ENCODE peak calls at places on chromosome 11, in eight cellular contexts. C, Q, Y, P, G, S, E and I are unnamed samples.
A peak's percentile ranks its signal among the peaks of the same experiment; 100 is the strongest.

GRCh38 chr11:112961751-112962747 is 829 bp downstream of the NCAM1 start:
- DNase-seq in C (peak; percentile 76), Q (no peak), Y (peak; percentile 7), P (peak; percentile 69), G (peak; percentile 63), S (no peak), E (no peak), I (no peak)

GRCh38 chr11:75028321-75029097 is 39.8 kb downstream of the NEU3 start:
- DNase-seq in C (no peak), Q (peak; percentile 45), Y (no peak), P (no peak), G (no peak), S (no peak), E (no peak), I (no peak)

GRCh38 chr11:44507491-44507890 is 58.0 kb upstream of the CD82 start:
- DNase-seq in C (no peak), Q (no peak), Y (no peak), P (no peak), G (no peak), S (no peak), E (no peak), I (no peak)

GRCh38 chr11:65787649-65788622 is 1.1 kb downstream of the OVOL1 start:
- DNase-seq in C (peak; percentile 29), Q (no peak), Y (peak; percentile 48), P (peak; percentile 92), G (no peak), S (no peak), E (no peak), I (no peak)

GRCh38 chr11:38014405-38014804 is 1416.4 kb upstream of the RAG2 start:
- DNase-seq in C (no peak), Q (peak; percentile 8), Y (no peak), P (no peak), G (no peak), S (no peak), E (no peak), I (no peak)

GRCh38 chr11:86737752-86738151 is 62.6 kb upstream of the PRSS23 start:
- DNase-seq in C (no peak), Q (peak; percentile 83), Y (no peak), P (no peak), G (no peak), S (no peak), E (no peak), I (no peak)

GRCh38 chr11:10204021-10204420 is 90.0 kb downstream of the SBF2 start:
- DNase-seq in C (no peak), Q (no peak), Y (no peak), P (no peak), G (no peak), S (no peak), E (no peak), I (no peak)

GRCh38 chr11:69327741-69328191 is 33.8 kb downstream of the MYEOV start:
- DNase-seq in C (no peak), Q (no peak), Y (no peak), P (no peak), G (peak; percentile 43), S (no peak), E (peak; percentile 33), I (no peak)

GRCh38 chr11:115471367-115471766 is 32.8 kb downstream of the CADM1 start:
- DNase-seq in C (no peak), Q (no peak), Y (no peak), P (no peak), G (no peak), S (no peak), E (no peak), I (no peak)

GRCh38 chr11:70497536-70498075 is 99.3 kb downstream of the CTTN start:
- DNase-seq in C (no peak), Q (no peak), Y (no peak), P (peak; percentile 53), G (peak; percentile 46), S (no peak), E (peak; percentile 41), I (peak; percentile 34)

GRCh38 chr11:112794321-112794720 is 166.9 kb upstream of the NCAM1 start:
- DNase-seq in C (no peak), Q (peak; percentile 47), Y (no peak), P (no peak), G (no peak), S (no peak), E (no peak), I (no peak)

GRCh38 chr11:44811841-44812448 is 85.2 kb downstream of the TSPAN18 start:
- DNase-seq in C (no peak), Q (no peak), Y (no peak), P (no peak), G (peak; percentile 18), S (no peak), E (no peak), I (no peak)

GRCh38 chr11:109853156-109853776 is 239.9 kb upstream of the ZC3H12C start:
- DNase-seq in C (peak; percentile 60), Q (peak; percentile 87), Y (no peak), P (no peak), G (no peak), S (no peak), E (no peak), I (no peak)

GRCh38 chr11:14376920-14377319 is 17.9 kb upstream of the RRAS2 start:
- DNase-seq in C (no peak), Q (no peak), Y (no peak), P (peak; percentile 55), G (no peak), S (no peak), E (no peak), I (no peak)

DNA sequence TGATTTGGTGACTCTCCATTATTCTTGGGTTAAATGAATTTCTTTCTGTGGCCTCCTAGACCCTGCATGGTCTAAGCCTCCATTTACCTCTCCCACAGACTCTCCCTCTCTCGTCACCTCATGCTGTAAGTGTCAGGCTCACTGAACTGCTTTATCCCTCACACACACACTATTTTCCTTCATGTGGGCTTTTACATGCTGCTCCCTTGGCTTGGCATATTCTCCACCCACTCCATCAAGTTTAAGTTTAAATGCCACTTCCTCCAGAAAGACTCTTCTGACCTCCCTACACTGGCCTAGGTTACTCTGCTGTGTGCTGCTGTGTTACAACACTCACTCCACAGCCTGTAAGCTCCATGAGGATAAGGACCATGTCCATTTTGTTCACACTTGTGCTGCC is 2.6 kb downstream of the DCHS1 start:
- DNase-seq in C (no peak), Q (no peak), Y (no peak), P (no peak), G (no peak), S (no peak), E (no peak), I (no peak)
- H3K4me3 ChIP-seq in C (no peak overlapping the region), Q (no peak overlapping the region), Y (no peak overlapping the region), P (no peak overlapping the region), G (no peak overlapping the region), S (no peak overlapping the region), E (no peak overlapping the region), I (no peak overlapping the region)

DNA sequence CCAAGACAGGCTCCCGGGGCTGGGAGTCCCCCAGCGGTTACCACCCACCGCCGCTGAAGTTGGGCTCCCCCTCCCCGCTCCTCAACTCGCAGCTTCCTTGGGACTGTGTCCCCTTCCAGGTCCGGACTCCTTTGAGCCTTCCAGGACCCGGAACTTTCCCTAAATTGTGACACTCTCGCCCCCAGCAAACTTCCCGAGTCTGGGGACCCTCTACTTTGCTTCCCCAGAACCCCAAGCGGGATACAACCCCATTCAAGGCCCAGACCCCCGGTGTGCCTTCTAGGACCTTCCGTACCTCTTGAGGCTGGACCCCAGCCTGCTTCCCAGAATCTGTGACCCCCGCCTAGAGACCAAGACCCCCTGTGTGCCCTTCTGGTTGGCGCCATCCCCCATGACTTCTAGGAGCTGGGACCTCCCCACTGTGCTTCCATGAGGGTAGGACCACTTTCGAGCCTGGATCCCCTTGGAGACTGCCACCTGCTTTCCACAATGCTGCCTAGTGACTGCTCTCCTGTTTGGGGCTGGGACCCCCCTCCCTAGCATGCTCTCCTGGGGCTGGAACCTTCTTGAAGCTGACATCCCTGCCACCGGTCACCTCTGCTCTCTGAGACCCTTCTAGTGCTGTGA is 602 bp downstream of the MYRF start:
- DNase-seq in C (no peak), Q (no peak), Y (no peak), P (no peak), G (no peak), S (no peak), E (no peak), I (no peak)
- H3K4me3 ChIP-seq in C (peak overlapping the region; percentile 69), Q (peak overlapping the region; percentile 27), Y (peak overlapping the region; percentile 63), P (peak overlapping the region; percentile 57), G (peak overlapping the region; percentile 44), S (peak overlapping the region; percentile 38), E (peak overlapping the region; percentile 40), I (peak overlapping the region; percentile 39)

GRCh38 chr11:11956006-11956405 is 52.4 kb downstream of the DKK3 start:
- DNase-seq in C (no peak), Q (no peak), Y (no peak), P (no peak), G (no peak), S (no peak), E (no peak), I (no peak)

GRCh38 chr11:11947825-11948224 is 60.6 kb downstream of the DKK3 start:
- DNase-seq in C (no peak), Q (no peak), Y (no peak), P (no peak), G (no peak), S (no peak), E (no peak), I (no peak)

GRCh38 chr11:11948242-11948947 is 60.0 kb downstream of the DKK3 start:
- DNase-seq in C (no peak), Q (no peak), Y (no peak), P (no peak), G (no peak), S (no peak), E (no peak), I (no peak)

GRCh38 chr11:11949482-11949881 is 58.9 kb downstream of the DKK3 start:
- DNase-seq in C (no peak), Q (no peak), Y (no peak), P (no peak), G (no peak), S (no peak), E (no peak), I (no peak)

GRCh38 chr11:11952036-11952435 is 56.4 kb downstream of the DKK3 start:
- DNase-seq in C (no peak), Q (no peak), Y (no peak), P (no peak), G (no peak), S (no peak), E (no peak), I (no peak)
- H3K4me3 ChIP-seq in C (no peak overlapping the region), Q (no peak overlapping the region), Y (no peak overlapping the region), P (no peak overlapping the region), G (no peak overlapping the region), S (no peak overlapping the region), E (no peak overlapping the region), I (no peak overlapping the region)

GRCh38 chr11:1382429-1382828 is 7.3 kb upstream of the BRSK2 start:
- DNase-seq in C (no peak), Q (no peak), Y (no peak), P (no peak), G (no peak), S (no peak), E (no peak), I (no peak)
- H3K4me3 ChIP-seq in C (no peak overlapping the region), Q (no peak overlapping the region), Y (no peak overlapping the region), P (no peak overlapping the region), G (peak overlapping the region; percentile 52), S (no peak overlapping the region), E (no peak overlapping the region), I (no peak overlapping the region)